ENCODE peak calls at places on chromosomes 5 and 9, in four cellular contexts. One of them, this sample, is unnamed.
A peak's percentile ranks its signal among the peaks of the same experiment; 100 is the strongest.

GRCh38 chr9:20404192-20404813 is 218.0 kb downstream of the MLLT3 start:
- DNase-seq in HL-60: no peak
- DNase-seq in K562: no peak
- DNase-seq in GM12878: no peak
- DNase-seq in this sample: no peak

GRCh38 chr5:102622244-102622643 is 123.4 kb upstream of the SLCO6A1 start:
- DNase-seq in HL-60: no peak
- DNase-seq in K562: no peak
- DNase-seq in GM12878: no peak
- DNase-seq in this sample: no peak

GRCh38 chr5:128537306-128537998 is 593 bp downstream of the FBN2 start:
- DNase-seq in HL-60: peak; percentile 65
- DNase-seq in K562: no peak
- DNase-seq in GM12878: no peak
- DNase-seq in this sample: peak; percentile 9

GRCh38 chr9:134895849-134896833 is 15.5 kb downstream of the FCN2 start:
- DNase-seq in HL-60: no peak
- DNase-seq in K562: no peak
- DNase-seq in GM12878: no peak
- DNase-seq in this sample: no peak

GRCh38 chr5:12109075-12109688 is 204.9 kb upstream of the CTNND2 start:
- DNase-seq in HL-60: no peak
- DNase-seq in K562: no peak
- DNase-seq in GM12878: no peak
- DNase-seq in this sample: no peak

GRCh38 chr5:122429545-122430327 is 117.7 kb downstream of the SNCAIP start:
- DNase-seq in HL-60: no peak
- DNase-seq in K562: no peak
- DNase-seq in GM12878: no peak
- DNase-seq in this sample: no peak

GRCh38 chr5:132156413-132156812 is 71.2 kb downstream of the P4HA2 start:
- DNase-seq in HL-60: no peak
- DNase-seq in K562: no peak
- DNase-seq in GM12878: no peak
- DNase-seq in this sample: no peak

GRCh38 chr5:33563983-33564908 is 123.5 kb downstream of the TARS1 start:
- DNase-seq in HL-60: no peak
- DNase-seq in K562: no peak
- DNase-seq in GM12878: no peak
- DNase-seq in this sample: no peak

GRCh38 chr5:148956632-148957385 is 106.1 kb downstream of the SH3TC2 start:
- DNase-seq in HL-60: no peak
- DNase-seq in K562: no peak
- DNase-seq in GM12878: no peak
- DNase-seq in this sample: no peak

GRCh38 chr5:73412597-73412988 is 36.0 kb downstream of the FOXD1 start:
- DNase-seq in HL-60: no peak
- DNase-seq in K562: no peak
- DNase-seq in GM12878: no peak
- DNase-seq in this sample: no peak

GRCh38 chr5:58887721-58888409 is 305.0 kb downstream of the RAB3C start:
- DNase-seq in HL-60: no peak
- DNase-seq in K562: no peak
- DNase-seq in GM12878: no peak
- DNase-seq in this sample: no peak

GRCh38 chr5:123487298-123487697 is 24.7 kb upstream of the CSNK1G3 start:
- DNase-seq in HL-60: no peak
- DNase-seq in K562: no peak
- DNase-seq in GM12878: no peak
- DNase-seq in this sample: no peak

GRCh38 chr9:89792189-89793123 is 187.6 kb downstream of the GADD45G start:
- DNase-seq in HL-60: no peak
- DNase-seq in K562: no peak
- DNase-seq in GM12878: no peak
- DNase-seq in this sample: no peak

GRCh38 chr5:18742830-18743229 is 1108.6 kb downstream of the TAF11L14 start:
- DNase-seq in HL-60: no peak
- DNase-seq in K562: no peak
- DNase-seq in GM12878: no peak
- DNase-seq in this sample: no peak

GRCh38 chr5:168592014-168592368 is 12.8 kb upstream of the PANK3 start:
- DNase-seq in HL-60: no peak
- DNase-seq in K562: no peak
- DNase-seq in GM12878: no peak
- DNase-seq in this sample: no peak

GRCh38 chr9:133604214-133604613 is 5.0 kb downstream of the FAM163B start:
- DNase-seq in HL-60: no peak
- DNase-seq in K562: no peak
- DNase-seq in GM12878: no peak
- DNase-seq in this sample: no peak

GRCh38 chr9:16883586-16883985 is 13.1 kb upstream of the BNC2 start:
- DNase-seq in HL-60: no peak
- DNase-seq in K562: no peak
- DNase-seq in GM12878: no peak
- DNase-seq in this sample: no peak

GRCh38 chr5:435961-436640 is 6.9 kb upstream of the EXOC3 start:
- DNase-seq in HL-60: no peak
- DNase-seq in K562: peak; percentile 43
- DNase-seq in GM12878: no peak
- DNase-seq in this sample: no peak

GRCh38 chr9:131043646-131044045 is 34.7 kb downstream of the LAMC3 start:
- DNase-seq in HL-60: no peak
- DNase-seq in K562: no peak
- DNase-seq in GM12878: no peak
- DNase-seq in this sample: no peak

GRCh38 chr9:131042666-131043065 is 33.7 kb downstream of the LAMC3 start:
- DNase-seq in HL-60: no peak
- DNase-seq in K562: no peak
- DNase-seq in GM12878: no peak
- DNase-seq in this sample: no peak

GRCh38 chr9:131046093-131046380 is 37.1 kb downstream of the LAMC3 start:
- DNase-seq in HL-60: no peak
- DNase-seq in K562: no peak
- DNase-seq in GM12878: no peak
- DNase-seq in this sample: no peak

GRCh38 chr9:131045300-131046092 is 36.5 kb downstream of the LAMC3 start:
- DNase-seq in HL-60: no peak
- DNase-seq in K562: peak; percentile 68
- DNase-seq in GM12878: no peak
- DNase-seq in this sample: no peak

GRCh38 chr9:131043097-131043496 is 34.1 kb downstream of the LAMC3 start:
- DNase-seq in HL-60: no peak
- DNase-seq in K562: no peak
- DNase-seq in GM12878: no peak
- DNase-seq in this sample: no peak
- TF ChIP-seq POLR2AphosphoS5 in HL-60: no peak
- TF ChIP-seq POLR2AphosphoS5 in K562: no peak
- TF ChIP-seq POLR2AphosphoS5 in GM12878: no peak
- TF ChIP-seq POLR2AphosphoS5 in this sample: no peak

DNA sequence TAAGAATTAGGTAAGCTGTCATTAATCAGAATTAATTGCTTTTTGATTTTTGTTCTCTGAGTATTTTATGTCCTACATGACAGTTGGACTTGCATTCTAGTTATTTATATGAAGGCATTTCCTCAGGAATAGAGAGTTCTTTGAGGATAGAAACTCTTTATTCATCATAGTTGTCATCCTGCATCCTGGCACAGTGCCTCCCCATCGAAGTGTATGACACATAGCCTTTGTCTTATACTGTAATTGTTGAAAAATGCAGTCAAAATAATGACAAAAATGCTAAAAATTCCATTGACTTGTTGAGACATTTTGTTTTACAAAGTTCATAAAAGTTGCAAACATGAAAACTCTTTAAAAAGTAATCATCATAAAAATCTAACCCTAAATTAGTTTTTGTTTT is 36.5 kb downstream of the CFAP95 start:
- DNase-seq in HL-60: no peak
- DNase-seq in K562: no peak
- DNase-seq in GM12878: no peak
- DNase-seq in this sample: no peak
- TF ChIP-seq SPI1 in HL-60: no peak
- TF ChIP-seq SPI1 in K562: no peak
- TF ChIP-seq SPI1 in GM12878: no peak
- TF ChIP-seq SPI1 in this sample: no peak

DNA sequence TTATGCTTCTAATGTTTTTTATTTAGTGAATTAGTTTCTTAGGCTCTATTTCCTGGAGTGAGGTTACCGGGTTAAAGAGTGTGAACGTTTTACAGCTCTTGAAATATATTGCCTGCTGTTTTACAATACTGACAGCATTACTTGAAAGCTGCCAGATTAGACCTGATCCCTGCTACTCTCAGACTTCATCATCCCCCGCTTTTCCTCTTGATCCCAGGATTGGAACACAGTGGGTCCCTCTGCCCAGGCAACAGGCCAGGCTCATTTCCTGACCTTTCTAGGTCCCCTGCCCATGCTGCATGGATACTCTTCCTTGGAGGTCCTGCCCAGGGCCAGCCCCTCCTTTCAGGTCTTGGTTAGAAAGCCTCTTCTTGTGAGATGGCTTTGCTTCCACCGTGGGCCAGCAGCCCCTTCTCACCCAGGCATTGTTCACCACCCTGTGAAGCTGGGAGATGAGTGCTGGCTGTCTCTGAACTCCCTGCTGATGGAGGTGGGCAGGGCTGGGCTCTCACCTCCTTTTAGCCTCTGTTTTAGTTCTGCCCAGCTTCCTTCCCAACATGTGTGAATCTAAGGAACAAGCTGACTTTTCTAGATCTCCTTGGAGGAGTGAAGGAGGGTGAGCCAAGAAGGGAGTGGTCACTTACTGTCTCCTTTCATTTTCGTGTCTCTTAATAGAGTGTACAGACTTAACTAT is 15.5 kb upstream of the FAM120AOS start:
- DNase-seq in HL-60: no peak
- DNase-seq in K562: no peak
- DNase-seq in GM12878: no peak
- DNase-seq in this sample: no peak
- TF ChIP-seq POLR2AphosphoS5 in HL-60: no peak
- TF ChIP-seq POLR2AphosphoS5 in K562: no peak
- TF ChIP-seq POLR2AphosphoS5 in GM12878: no peak
- TF ChIP-seq POLR2AphosphoS5 in this sample: no peak

DNA sequence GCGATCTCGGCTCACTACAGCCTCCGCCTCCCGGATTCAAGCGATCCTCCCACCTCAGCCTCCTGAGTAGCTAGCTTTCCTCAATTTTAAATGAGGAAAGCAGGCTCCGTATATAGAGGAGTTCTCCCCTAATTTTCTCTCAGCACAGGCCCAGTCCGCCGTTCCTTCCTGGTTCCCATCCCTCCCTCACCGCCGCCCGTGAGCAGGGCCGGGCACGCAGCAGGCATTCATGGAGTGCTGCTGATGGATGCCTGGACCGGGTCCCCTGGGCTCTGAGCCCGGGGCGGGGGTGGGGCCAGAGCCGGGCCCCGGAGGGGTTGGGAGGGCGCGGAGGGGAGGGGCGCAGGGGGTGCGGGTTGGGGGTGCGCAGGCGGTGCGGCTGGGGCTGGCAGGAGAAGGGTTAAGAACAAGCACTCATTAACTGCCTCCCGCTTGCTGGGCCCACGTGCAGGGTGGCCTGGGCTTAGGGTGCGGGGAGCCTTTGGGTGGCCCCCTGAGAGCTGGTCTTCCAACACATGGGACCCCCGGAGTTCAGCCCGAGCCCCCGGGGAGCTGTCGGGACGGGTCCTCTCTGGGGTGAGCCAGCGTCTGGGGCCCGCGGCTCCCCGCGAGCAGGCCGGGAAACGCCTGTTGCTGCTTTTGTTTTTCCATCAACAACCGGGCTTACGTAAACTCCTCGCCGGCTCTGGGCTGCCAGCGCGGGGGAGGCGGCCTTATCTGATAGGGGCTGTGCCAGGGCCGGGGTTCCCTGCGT is 33.7 kb downstream of the LHX2 start:
- DNase-seq in HL-60: no peak
- DNase-seq in K562: peak; percentile 42
- DNase-seq in GM12878: no peak
- DNase-seq in this sample: no peak
- TF ChIP-seq SPI1 in HL-60: no peak
- TF ChIP-seq SPI1 in K562: no peak
- TF ChIP-seq SPI1 in GM12878: no peak
- TF ChIP-seq SPI1 in this sample: no peak

GRCh38 chr9:126395439-126396212 is 69.0 kb downstream of the MVB12B start:
- DNase-seq in HL-60: no peak
- DNase-seq in K562: no peak
- DNase-seq in GM12878: no peak
- DNase-seq in this sample: no peak
- TF ChIP-seq POLR2AphosphoS5 in HL-60: no peak
- TF ChIP-seq POLR2AphosphoS5 in K562: no peak
- TF ChIP-seq POLR2AphosphoS5 in GM12878: no peak
- TF ChIP-seq POLR2AphosphoS5 in this sample: no peak

GRCh38 chr5:14417232-14417730 is 164.3 kb upstream of the OTULINL start:
- DNase-seq in HL-60: no peak
- DNase-seq in K562: no peak
- DNase-seq in GM12878: no peak
- DNase-seq in this sample: no peak

GRCh38 chr5:14420136-14420808 is 161.3 kb upstream of the OTULINL start:
- DNase-seq in HL-60: no peak
- DNase-seq in K562: no peak
- DNase-seq in GM12878: no peak
- DNase-seq in this sample: no peak

GRCh38 chr5:14419686-14420085 is 161.9 kb upstream of the OTULINL start:
- DNase-seq in HL-60: no peak
- DNase-seq in K562: no peak
- DNase-seq in GM12878: no peak
- DNase-seq in this sample: no peak

GRCh38 chr5:14416709-14417108 is 164.9 kb upstream of the OTULINL start:
- DNase-seq in HL-60: no peak
- DNase-seq in K562: no peak
- DNase-seq in GM12878: no peak
- DNase-seq in this sample: no peak

GRCh38 chr5:14417792-14418765 is 163.5 kb upstream of the OTULINL start:
- DNase-seq in HL-60: no peak
- DNase-seq in K562: no peak
- DNase-seq in GM12878: no peak
- DNase-seq in this sample: no peak
- TF ChIP-seq SPI1 in HL-60: no peak
- TF ChIP-seq SPI1 in K562: no peak
- TF ChIP-seq SPI1 in GM12878: no peak
- TF ChIP-seq SPI1 in this sample: no peak

GRCh38 chr9:115543511-115543910 is 425.6 kb upstream of the TNC start:
- DNase-seq in HL-60: no peak
- DNase-seq in K562: no peak
- DNase-seq in GM12878: no peak
- DNase-seq in this sample: no peak

GRCh38 chr9:115553082-115553481 is 435.1 kb upstream of the TNC start:
- DNase-seq in HL-60: no peak
- DNase-seq in K562: no peak
- DNase-seq in GM12878: no peak
- DNase-seq in this sample: no peak

GRCh38 chr9:115551396-115551795 is 433.4 kb upstream of the TNC start:
- DNase-seq in HL-60: no peak
- DNase-seq in K562: no peak
- DNase-seq in GM12878: no peak
- DNase-seq in this sample: no peak

GRCh38 chr9:115548826-115549225 is 430.9 kb upstream of the TNC start:
- DNase-seq in HL-60: no peak
- DNase-seq in K562: no peak
- DNase-seq in GM12878: no peak
- DNase-seq in this sample: no peak
- TF ChIP-seq POLR2AphosphoS5 in HL-60: no peak
- TF ChIP-seq POLR2AphosphoS5 in K562: no peak
- TF ChIP-seq POLR2AphosphoS5 in GM12878: no peak
- TF ChIP-seq POLR2AphosphoS5 in this sample: no peak

This sample was measured in GM12891.